ENCODE peak calls at places on chromosome 20, in six cellular contexts. B is uterus, A is endothelial cell, R is progenitor cell of endocrine pancreas, M is HFF-Myc, L is SK-N-SH. I is an unnamed sample.

GRCh38 chr20:13700761-13701160 is 62.0 kb upstream of the TASP1 start:
- DNase-seq in B (no peak), A (no peak), R (no peak), M (no peak), L (no peak), I (no peak)

GRCh38 chr20:59560588-59561227 is 43.6 kb upstream of the PHACTR3 start:
- DNase-seq in B (no peak), A (no peak), R (no peak), M (no peak), L (peak), I (no peak)

GRCh38 chr20:50645253-50646068 is 45.9 kb downstream of the RIPOR3 start:
- DNase-seq in B (peak), A (peak), R (peak), M (peak), L (no peak), I (peak)

GRCh38 chr20:47063407-47063806 is 168.8 kb downstream of the EYA2 start:
- DNase-seq in B (no peak), A (no peak), R (no peak), M (no peak), L (no peak), I (no peak)

GRCh38 chr20:61690150-61690549 is 375.5 kb downstream of the TAF4 start:
- DNase-seq in B (no peak), A (no peak), R (no peak), M (no peak), L (no peak), I (no peak)

GRCh38 chr20:54525906-54526596 is 50.7 kb downstream of the DOK5 start:
- DNase-seq in B (no peak), A (no peak), R (no peak), M (no peak), L (no peak), I (no peak)

GRCh38 chr20:49381558-49382493 is 100.6 kb downstream of the KCNB1 start:
- DNase-seq in B (peak), A (no peak), R (no peak), M (no peak), L (peak), I (no peak)

GRCh38 chr20:43537921-43538854 is 20.6 kb upstream of the SGK2 start:
- DNase-seq in B (peak), A (peak), R (peak), M (peak), L (peak), I (peak)

GRCh38 chr20:5973172-5973571 is 22.7 kb downstream of the MCM8 start:
- DNase-seq in B (no peak), A (no peak), R (no peak), M (no peak), L (no peak), I (no peak)

GRCh38 chr20:44720617-44720993 is 5.4 kb downstream of the CCN5 start:
- DNase-seq in B (no peak), A (no peak), R (no peak), M (no peak), L (peak), I (no peak)

GRCh38 chr20:14878676-14879019 is 541.2 kb upstream of the FLRT3 start:
- DNase-seq in B (no peak), A (no peak), R (no peak), M (no peak), L (no peak), I (no peak)

GRCh38 chr20:14449323-14449722 is 111.9 kb upstream of the FLRT3 start:
- DNase-seq in B (no peak), A (no peak), R (no peak), M (no peak), L (no peak), I (no peak)

GRCh38 chr20:3398681-3399252 is 8.7 kb downstream of the DNAAF9 start:
- DNase-seq in B (no peak), A (no peak), R (no peak), M (no peak), L (no peak), I (no peak)

GRCh38 chr20:17690144-17690543 is 8.1 kb upstream of the RRBP1 start:
- DNase-seq in B (no peak), A (no peak), R (no peak), M (no peak), L (no peak), I (no peak)

GRCh38 chr20:23062632-23063031 is 13.2 kb upstream of the THBD start:
- DNase-seq in B (no peak), A (no peak), R (no peak), M (no peak), L (no peak), I (no peak)

GRCh38 chr20:11891081-11891826 is 26.4 kb upstream of the BTBD3 start:
- DNase-seq in B (peak), A (peak), R (peak), M (no peak), L (peak), I (peak)

GRCh38 chr20:45320948-45321595 is 13.0 kb upstream of the MATN4 start:
- DNase-seq in B (no peak), A (no peak), R (no peak), M (no peak), L (no peak), I (no peak)

GRCh38 chr20:41125530-41126457 is 11.5 kb upstream of the PLCG1 start:
- DNase-seq in B (no peak), A (no peak), R (no peak), M (no peak), L (no peak), I (no peak)

GRCh38 chr20:60470366-60470765 is 512.1 kb downstream of the CDH26 start:
- DNase-seq in B (no peak), A (no peak), R (no peak), M (no peak), L (no peak), I (no peak)

GRCh38 chr20:41483553-41483930 is 116.9 kb upstream of the EMILIN3 start:
- DNase-seq in B (no peak), A (no peak), R (no peak), M (no peak), L (no peak), I (no peak)

GRCh38 chr20:62281161-62281933 is 21.4 kb upstream of the ADRM1 start:
- DNase-seq in B (no peak), A (no peak), R (no peak), M (no peak), L (no peak), I (no peak)

GRCh38 chr20:15899972-15900371 is 673.3 kb downstream of the KIF16B start:
- DNase-seq in B (no peak), A (no peak), R (no peak), M (no peak), L (no peak), I (no peak)

GRCh38 chr20:15900443-15900842 is 672.8 kb downstream of the KIF16B start:
- DNase-seq in B (no peak), A (no peak), R (no peak), M (no peak), L (no peak), I (no peak)

GRCh38 chr20:15905661-15906060 is 667.6 kb downstream of the KIF16B start:
- DNase-seq in B (no peak), A (no peak), R (no peak), M (no peak), L (no peak), I (no peak)

GRCh38 chr20:15902493-15902892 is 670.8 kb downstream of the KIF16B start:
- DNase-seq in B (no peak), A (peak), R (no peak), M (no peak), L (no peak), I (peak)
- TF ChIP-seq CTCF in B (no peak), A (peak), R (no peak), M (peak), L (peak), I (peak)

GRCh38 chr20:63539092-63539430 is 1.9 kb upstream of the PTK6 start:
- DNase-seq in B (no peak), A (no peak), R (no peak), M (no peak), L (no peak), I (no peak)

GRCh38 chr20:63541371-63541770 is 4.2 kb upstream of the PTK6 start:
- DNase-seq in B (no peak), A (no peak), R (no peak), M (no peak), L (no peak), I (no peak)

GRCh38 chr20:63542031-63542559 is 4.9 kb upstream of the PTK6 start:
- DNase-seq in B (no peak), A (no peak), R (no peak), M (no peak), L (no peak), I (no peak)

GRCh38 chr20:63539441-63540370 is 2.5 kb upstream of the PTK6 start:
- DNase-seq in B (no peak), A (no peak), R (no peak), M (no peak), L (no peak), I (no peak)

DNA sequence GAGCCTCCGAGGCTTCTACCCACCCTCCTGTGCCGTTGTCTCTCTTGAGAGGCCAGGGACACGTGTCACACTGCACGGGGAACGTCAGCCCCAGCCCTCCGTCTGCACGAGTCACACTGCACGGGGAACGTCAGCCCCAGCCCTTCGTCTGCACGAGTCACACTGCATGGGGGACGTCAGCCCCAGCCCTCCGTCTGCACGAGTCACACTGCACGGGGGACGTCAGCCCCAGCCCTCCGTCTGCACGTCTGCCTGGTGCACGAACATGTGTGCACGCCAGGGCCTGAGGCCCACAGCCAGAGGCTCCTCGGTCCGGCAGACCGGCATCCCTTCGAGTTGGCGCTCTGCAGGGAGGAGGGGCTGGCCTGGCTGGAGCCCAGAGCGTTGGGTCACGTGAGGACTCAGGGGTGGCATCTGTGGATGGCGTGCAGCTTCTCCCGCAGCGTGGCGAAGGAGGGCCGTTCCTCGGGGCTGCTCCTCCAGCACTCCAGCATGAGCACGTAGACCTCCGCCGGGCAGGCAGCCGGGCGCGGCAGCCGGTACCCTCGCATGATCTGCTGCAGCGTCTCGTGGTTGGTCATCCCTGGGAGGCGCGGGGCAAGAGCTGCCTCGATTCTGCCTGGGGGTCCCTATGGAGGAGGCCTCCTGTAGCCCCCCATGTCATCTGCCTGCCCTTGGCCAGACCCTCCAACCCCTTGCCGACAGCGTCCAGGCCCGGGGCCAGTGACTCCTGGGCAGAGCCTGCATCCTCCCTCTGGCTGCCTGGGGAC is 3.4 kb upstream of the PTK6 start:
- DNase-seq in B (no peak), A (no peak), R (no peak), M (no peak), L (peak), I (no peak)
- TF ChIP-seq CTCF in B (no peak), A (no peak), R (no peak), M (no peak), L (no peak), I (no peak)

GRCh38 chr20:35807877-35808276 is 36.1 kb downstream of the PHF20 start:
- DNase-seq in B (no peak), A (no peak), R (no peak), M (no peak), L (no peak), I (no peak)
- TF ChIP-seq CTCF in B (no peak), A (no peak), R (no peak), M (no peak), L (no peak), I (no peak)

GRCh38 chr20:33838035-33838864 is 27.1 kb downstream of the CHMP4B start:
- DNase-seq in B (no peak), A (no peak), R (no peak), M (no peak), L (no peak), I (no peak)
- TF ChIP-seq CTCF in B (no peak), A (no peak), R (peak), M (no peak), L (peak), I (no peak)

DNA sequence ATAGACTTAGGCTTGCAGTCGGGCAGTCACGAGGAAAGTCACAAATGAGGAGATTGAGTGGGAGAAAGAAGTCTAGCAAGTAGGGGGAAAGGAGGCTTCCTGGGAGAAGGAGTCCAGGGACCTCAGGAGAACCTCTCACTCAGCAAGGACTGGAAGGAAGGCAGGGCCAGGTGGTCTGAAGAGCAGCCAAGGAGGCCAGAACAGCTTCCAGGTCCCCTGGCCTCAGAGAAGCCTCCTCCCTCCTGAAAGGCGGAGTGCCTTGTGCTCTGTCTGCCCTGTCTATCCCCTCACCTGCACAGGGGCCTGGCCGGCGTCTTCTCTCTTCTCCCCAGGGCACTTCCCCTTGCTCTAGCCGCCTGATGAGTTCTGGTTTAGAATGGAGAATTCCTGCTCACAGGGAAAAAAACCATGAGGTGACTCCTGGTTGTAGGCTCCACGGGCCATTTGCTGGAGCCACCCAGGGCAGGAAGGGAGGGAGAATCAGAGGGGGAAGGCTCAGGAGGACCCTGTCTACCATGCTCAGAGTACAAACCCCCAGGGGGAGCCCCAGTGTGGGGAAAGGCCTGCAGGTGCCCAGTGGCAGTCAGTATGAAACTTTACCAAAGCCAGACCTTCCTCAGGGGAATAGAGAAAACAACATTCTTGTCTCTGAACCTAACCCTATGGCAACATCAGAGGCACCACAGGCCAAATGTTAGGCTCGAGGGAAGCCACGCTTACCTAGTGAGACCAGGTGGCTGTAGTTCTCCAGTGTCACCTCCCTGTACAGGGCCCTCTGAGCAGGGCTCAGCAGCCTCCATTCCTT is 11.2 kb downstream of the ZNF337 start:
- DNase-seq in B (no peak), A (no peak), R (no peak), M (no peak), L (no peak), I (no peak)
- TF ChIP-seq CTCF in B (no peak), A (no peak), R (no peak), M (no peak), L (no peak), I (no peak)

I was measured in nephron progenitor cell.